ENCODE peak calls at places on chromosomes 6 and 20, in seven cellular contexts. E, Z, F, L, A, X and J are unnamed samples.
A peak's percentile ranks its signal among the peaks of the same experiment; 100 is the strongest.

GRCh38 chr6:34065470-34066283 is 80.2 kb downstream of the GRM4 start:
- DNase-seq in E (peak; percentile 36), Z (no peak), F (no peak), L (no peak), A (no peak), X (no peak), J (no peak)

GRCh38 chr20:44017211-44017610 is 102.6 kb downstream of the TOX2 start:
- DNase-seq in E (no peak), Z (no peak), F (no peak), L (no peak), A (no peak), X (no peak), J (no peak)

GRCh38 chr6:112443118-112443641 is 96.0 kb downstream of the RFPL4B start:
- DNase-seq in E (no peak), Z (no peak), F (peak; percentile 18), L (no peak), A (no peak), X (no peak), J (no peak)

GRCh38 chr6:141878686-141879085 is 254.0 kb upstream of the GJE1 start:
- DNase-seq in E (no peak), Z (no peak), F (no peak), L (no peak), A (no peak), X (no peak), J (no peak)

GRCh38 chr6:124158024-124158423 is 354.4 kb downstream of the NKAIN2 start:
- DNase-seq in E (no peak), Z (no peak), F (no peak), L (no peak), A (no peak), X (no peak), J (no peak)

GRCh38 chr6:139407718-139408222 is 33.3 kb upstream of the CITED2 start:
- DNase-seq in E (no peak), Z (no peak), F (no peak), L (no peak), A (peak; percentile 54), X (no peak), J (no peak)

GRCh38 chr6:10256113-10256690 is 158.7 kb downstream of the TFAP2A start:
- DNase-seq in E (no peak), Z (no peak), F (no peak), L (no peak), A (peak; percentile 63), X (peak; percentile 7), J (no peak)

GRCh38 chr6:132446842-132447241 is 45.6 kb upstream of the MOXD1 start:
- DNase-seq in E (no peak), Z (no peak), F (no peak), L (no peak), A (no peak), X (no peak), J (no peak)

GRCh38 chr6:14384175-14384949 is 266.8 kb downstream of the CD83 start:
- DNase-seq in E (no peak), Z (no peak), F (no peak), L (no peak), A (no peak), X (no peak), J (no peak)

GRCh38 chr6:14734416-14735340 is 511.2 kb upstream of the JARID2 start:
- DNase-seq in E (no peak), Z (peak; percentile 28), F (no peak), L (no peak), A (peak; percentile 98), X (no peak), J (no peak)

GRCh38 chr6:12196326-12196936 is 93.7 kb upstream of the EDN1 start:
- DNase-seq in E (no peak), Z (no peak), F (no peak), L (no peak), A (peak; percentile 57), X (no peak), J (no peak)

GRCh38 chr20:51188941-51189340 is 166.0 kb upstream of the KCNG1 start:
- DNase-seq in E (no peak), Z (no peak), F (no peak), L (no peak), A (no peak), X (no peak), J (no peak)

GRCh38 chr20:36543187-36544133 is 2.1 kb downstream of the MYL9 start:
- DNase-seq in E (peak; percentile 72), Z (peak; percentile 95), F (no peak), L (peak; percentile 60), A (no peak), X (no peak), J (peak; percentile 60)

GRCh38 chr6:142696123-142696522 is 248.9 kb downstream of the HIVEP2 start:
- DNase-seq in E (no peak), Z (no peak), F (no peak), L (no peak), A (peak; percentile 66), X (no peak), J (no peak)

GRCh38 chr20:41664584-41664983 is 46.4 kb upstream of the CHD6 start:
- DNase-seq in E (no peak), Z (no peak), F (no peak), L (no peak), A (peak; percentile 11), X (peak; percentile 36), J (no peak)

GRCh38 chr6:159742165-159742564 is 14.9 kb downstream of the WTAP start:
- DNase-seq in E (no peak), Z (no peak), F (no peak), L (no peak), A (no peak), X (no peak), J (no peak)

GRCh38 chr6:108969776-108970175 is 121.6 kb downstream of the ARMC2 start:
- DNase-seq in E (no peak), Z (no peak), F (no peak), L (no peak), A (no peak), X (no peak), J (no peak)

GRCh38 chr6:124535746-124536145 is 426.5 kb upstream of the RNF217 start:
- DNase-seq in E (peak; percentile 11), Z (no peak), F (no peak), L (no peak), A (peak; percentile 3), X (peak; percentile 1), J (no peak)

GRCh38 chr6:68235192-68235812 is 399.8 kb upstream of the ADGRB3 start:
- DNase-seq in E (no peak), Z (no peak), F (no peak), L (no peak), A (peak; percentile 27), X (no peak), J (no peak)

GRCh38 chr20:37574199-37574890 is 46.7 kb upstream of the BLCAP start:
- DNase-seq in E (no peak), Z (no peak), F (no peak), L (no peak), A (no peak), X (no peak), J (no peak)

GRCh38 chr6:104959453-104959858 is 2.5 kb downstream of the LIN28B start:
- DNase-seq in E (no peak), Z (no peak), F (no peak), L (no peak), A (no peak), X (no peak), J (no peak)

GRCh38 chr6:45713981-45714685 is 301.5 kb downstream of the CLIC5 start:
- DNase-seq in E (no peak), Z (no peak), F (no peak), L (no peak), A (no peak), X (no peak), J (no peak)

GRCh38 chr20:56766528-56766927 is 137.4 kb downstream of the TFAP2C start:
- DNase-seq in E (no peak), Z (no peak), F (no peak), L (no peak), A (no peak), X (no peak), J (no peak)
- H3K4me1 ChIP-seq in E (no peaks in the 10 kb centered on the region), Z (no peaks in the 10 kb centered on the region), F (no peaks in the 10 kb centered on the region), L (no peaks in the 10 kb centered on the region), A (peaks cover 11% of the 10 kb centered on the region), X (no peaks in the 10 kb centered on the region), J (no peaks in the 10 kb centered on the region)

GRCh38 chr20:58753929-58754551 is 61.4 kb downstream of the NPEPL1 start:
- DNase-seq in E (no peak), Z (no peak), F (no peak), L (peak; percentile 6), A (no peak), X (no peak), J (no peak)
- H3K4me3 ChIP-seq in E (no peak overlapping the region), Z (no peak overlapping the region), F (no peak overlapping the region), L (no peak overlapping the region), A (no peak overlapping the region), X (no peak overlapping the region), J (no peak overlapping the region)

GRCh38 chr6:168089186-168090063 is 10.4 kb upstream of the FRMD1 start:
- DNase-seq in E (no peak), Z (no peak), F (no peak), L (no peak), A (no peak), X (no peak), J (no peak)
- TF ChIP-seq CTCF in E (no peak), Z (no peak), F (no peak), L (no peak), A (no peak), X (no peak), J (no peak)

DNA sequence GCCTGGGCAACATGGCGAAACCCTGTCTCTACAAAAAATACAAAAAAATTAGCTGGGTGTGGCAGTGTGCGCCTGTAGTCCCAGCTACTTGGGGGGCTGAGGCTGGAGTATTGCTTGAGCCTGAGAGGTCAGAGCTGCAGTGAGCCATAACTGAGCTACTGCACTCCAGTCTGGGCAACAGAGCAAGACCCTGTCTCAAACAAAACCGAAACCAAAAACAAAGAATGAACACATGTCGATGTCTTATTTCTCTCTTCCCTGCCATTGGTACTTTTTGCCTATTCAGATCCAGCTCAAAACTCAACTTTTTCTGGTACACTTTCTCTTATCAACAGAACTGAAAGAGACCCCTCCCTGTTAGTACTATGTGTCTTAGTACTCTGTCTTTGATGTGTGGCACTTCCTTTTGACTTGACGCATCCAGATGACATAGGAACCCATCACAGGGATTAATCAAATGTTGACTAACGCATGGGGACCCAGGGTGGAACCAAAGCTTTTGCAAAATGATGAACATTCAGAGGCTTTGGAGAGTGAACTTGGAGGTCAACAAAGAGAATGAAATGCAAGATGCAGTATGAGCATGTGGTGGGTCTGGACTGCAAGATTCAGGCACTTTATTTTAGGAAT is 44.8 kb downstream of the AKAP12 start:
- DNase-seq in E (no peak), Z (no peak), F (no peak), L (no peak), A (no peak), X (no peak), J (no peak)
- H3K4me1 ChIP-seq in E (peaks cover 20% of the 10 kb centered on the region), Z (peaks cover 7% of the 10 kb centered on the region), F (no peaks in the 10 kb centered on the region), L (no peaks in the 10 kb centered on the region), A (peaks cover 10% of the 10 kb centered on the region), X (peaks cover 4% of the 10 kb centered on the region), J (no peaks in the 10 kb centered on the region)

GRCh38 chr6:106163966-106164877 is 78.1 kb downstream of the PRDM1 start:
- DNase-seq in E (no peak), Z (peak; percentile 26), F (no peak), L (no peak), A (no peak), X (no peak), J (no peak)
- H3K4me3 ChIP-seq in E (no peak overlapping the region), Z (no peak overlapping the region), F (no peak overlapping the region), L (no peak overlapping the region), A (no peak overlapping the region), X (no peak overlapping the region), J (no peak overlapping the region)

DNA sequence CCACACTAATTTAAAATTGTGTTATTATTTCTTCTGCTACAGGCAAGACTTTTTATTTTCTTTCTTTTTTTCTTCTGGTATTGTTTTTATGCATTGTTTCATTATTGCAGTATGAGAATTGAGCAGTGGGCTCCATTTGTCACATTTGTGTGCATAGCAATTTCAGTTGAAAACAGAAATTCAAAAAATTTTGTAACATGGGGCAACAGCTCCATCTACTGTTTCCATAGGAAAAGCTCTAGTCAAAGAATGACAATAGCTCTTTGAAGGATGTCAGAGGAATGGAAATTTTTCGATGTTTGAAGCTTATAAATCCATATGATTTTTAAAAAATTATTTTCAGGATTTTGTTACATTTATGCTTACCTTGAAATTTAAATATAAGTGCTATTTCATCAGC is 194.7 kb downstream of the COL9A1 start:
- DNase-seq in E (no peak), Z (no peak), F (peak; percentile 41), L (no peak), A (peak; percentile 54), X (peak; percentile 4), J (no peak)
- TF ChIP-seq CTCF in E (no peak), Z (peak; percentile 50), F (peak; percentile 71), L (peak; percentile 41), A (peak; percentile 69), X (peak; percentile 60), J (peak; percentile 9)